ENCODE peak calls at places on chromosome X, in nine cellular contexts. One of them, this sample, is unnamed.

GRCh38 chrX:69033936-69034335 is 131.3 kb downstream of the PJA1 start:
- DNase-seq in PC-3: no peak
- DNase-seq in Peyer's patch: no peak
- DNase-seq in stomach: no peak
- DNase-seq in lower leg skin: no peak
- DNase-seq in endothelial cell: no peak
- DNase-seq in SK-N-SH: no peak
- DNase-seq in AG10803: no peak
- DNase-seq in suprapubic skin: no peak
- DNase-seq in this sample: no peak

GRCh38 chrX:136540226-136540625 is 8.2 kb downstream of the VGLL1 start:
- DNase-seq in PC-3: no peak
- DNase-seq in Peyer's patch: no peak
- DNase-seq in stomach: no peak
- DNase-seq in lower leg skin: no peak
- DNase-seq in endothelial cell: no peak
- DNase-seq in SK-N-SH: no peak
- DNase-seq in AG10803: no peak
- DNase-seq in suprapubic skin: no peak
- DNase-seq in this sample: no peak

GRCh38 chrX:43002526-43003203 is 224.7 kb upstream of the PPP1R2C start:
- DNase-seq in PC-3: no peak
- DNase-seq in Peyer's patch: no peak
- DNase-seq in stomach: no peak
- DNase-seq in lower leg skin: no peak
- DNase-seq in endothelial cell: no peak
- DNase-seq in SK-N-SH: no peak
- DNase-seq in AG10803: no peak
- DNase-seq in suprapubic skin: no peak
- DNase-seq in this sample: no peak

GRCh38 chrX:145213504-145213903 is 33.8 kb upstream of the SPANXN1 start:
- DNase-seq in PC-3: peak
- DNase-seq in Peyer's patch: no peak
- DNase-seq in stomach: no peak
- DNase-seq in lower leg skin: no peak
- DNase-seq in endothelial cell: no peak
- DNase-seq in SK-N-SH: peak
- DNase-seq in AG10803: no peak
- DNase-seq in suprapubic skin: no peak
- DNase-seq in this sample: no peak

GRCh38 chrX:54415534-54416350 is 24.5 kb upstream of the TSR2 start:
- DNase-seq in PC-3: no peak
- DNase-seq in Peyer's patch: no peak
- DNase-seq in stomach: no peak
- DNase-seq in lower leg skin: no peak
- DNase-seq in endothelial cell: peak
- DNase-seq in SK-N-SH: no peak
- DNase-seq in AG10803: no peak
- DNase-seq in suprapubic skin: no peak
- DNase-seq in this sample: no peak

GRCh38 chrX:53263597-53264094 is 17.7 kb downstream of the IQSEC2 start:
- DNase-seq in PC-3: peak
- DNase-seq in Peyer's patch: no peak
- DNase-seq in stomach: no peak
- DNase-seq in lower leg skin: no peak
- DNase-seq in endothelial cell: no peak
- DNase-seq in SK-N-SH: no peak
- DNase-seq in AG10803: peak
- DNase-seq in suprapubic skin: no peak
- DNase-seq in this sample: no peak

GRCh38 chrX:125096469-125096868 is 223.2 kb upstream of the TEX13C start:
- DNase-seq in PC-3: no peak
- DNase-seq in Peyer's patch: no peak
- DNase-seq in stomach: no peak
- DNase-seq in lower leg skin: no peak
- DNase-seq in endothelial cell: no peak
- DNase-seq in SK-N-SH: no peak
- DNase-seq in AG10803: no peak
- DNase-seq in suprapubic skin: no peak
- DNase-seq in this sample: no peak

GRCh38 chrX:110665636-110666035 is 130.0 kb downstream of the CHRDL1 start:
- DNase-seq in PC-3: peak
- DNase-seq in Peyer's patch: no peak
- DNase-seq in stomach: peak
- DNase-seq in lower leg skin: no peak
- DNase-seq in endothelial cell: peak
- DNase-seq in SK-N-SH: peak
- DNase-seq in AG10803: peak
- DNase-seq in suprapubic skin: no peak
- DNase-seq in this sample: no peak

GRCh38 chrX:31590581-31591113 is 518.8 kb upstream of the FTHL17 start:
- DNase-seq in PC-3: peak
- DNase-seq in Peyer's patch: no peak
- DNase-seq in stomach: no peak
- DNase-seq in lower leg skin: no peak
- DNase-seq in endothelial cell: no peak
- DNase-seq in SK-N-SH: no peak
- DNase-seq in AG10803: peak
- DNase-seq in suprapubic skin: no peak
- DNase-seq in this sample: no peak

GRCh38 chrX:72079607-72080006 is 52.1 kb downstream of the RTL5 start:
- DNase-seq in PC-3: no peak
- DNase-seq in Peyer's patch: no peak
- DNase-seq in stomach: no peak
- DNase-seq in lower leg skin: no peak
- DNase-seq in endothelial cell: peak
- DNase-seq in SK-N-SH: no peak
- DNase-seq in AG10803: no peak
- DNase-seq in suprapubic skin: no peak
- DNase-seq in this sample: no peak

GRCh38 chrX:115388879-115389278 is 99.4 kb downstream of the LUZP4 start:
- DNase-seq in PC-3: no peak
- DNase-seq in Peyer's patch: no peak
- DNase-seq in stomach: no peak
- DNase-seq in lower leg skin: no peak
- DNase-seq in endothelial cell: no peak
- DNase-seq in SK-N-SH: no peak
- DNase-seq in AG10803: no peak
- DNase-seq in suprapubic skin: no peak
- DNase-seq in this sample: no peak

GRCh38 chrX:97372006-97372766 is 488.5 kb downstream of the RPA4 start:
- DNase-seq in PC-3: no peak
- DNase-seq in Peyer's patch: no peak
- DNase-seq in stomach: no peak
- DNase-seq in lower leg skin: no peak
- DNase-seq in endothelial cell: no peak
- DNase-seq in SK-N-SH: no peak
- DNase-seq in AG10803: no peak
- DNase-seq in suprapubic skin: no peak
- DNase-seq in this sample: no peak

GRCh38 chrX:47218920-47219815 is 687 bp downstream of the CDK16 start:
- DNase-seq in PC-3: no peak
- DNase-seq in Peyer's patch: peak
- DNase-seq in stomach: no peak
- DNase-seq in lower leg skin: peak
- DNase-seq in endothelial cell: peak
- DNase-seq in SK-N-SH: peak
- DNase-seq in AG10803: no peak
- DNase-seq in suprapubic skin: no peak
- DNase-seq in this sample: no peak

GRCh38 chrX:77595848-77596247 is 148.7 kb downstream of the FGF16 start:
- DNase-seq in PC-3: no peak
- DNase-seq in Peyer's patch: no peak
- DNase-seq in stomach: no peak
- DNase-seq in lower leg skin: no peak
- DNase-seq in endothelial cell: no peak
- DNase-seq in SK-N-SH: no peak
- DNase-seq in AG10803: peak
- DNase-seq in suprapubic skin: no peak
- DNase-seq in this sample: no peak

GRCh38 chrX:276588-277171 is 4.5 kb upstream of the PLCXD1 start:
- DNase-seq in PC-3: peak
- DNase-seq in Peyer's patch: peak
- DNase-seq in stomach: peak
- DNase-seq in lower leg skin: peak
- DNase-seq in endothelial cell: peak
- DNase-seq in SK-N-SH: peak
- DNase-seq in AG10803: peak
- DNase-seq in suprapubic skin: peak
- DNase-seq in this sample: no peak

GRCh38 chrX:76434103-76434741 is 6.7 kb downstream of the MAGEE1 start:
- DNase-seq in PC-3: no peak
- DNase-seq in Peyer's patch: no peak
- DNase-seq in stomach: no peak
- DNase-seq in lower leg skin: no peak
- DNase-seq in endothelial cell: no peak
- DNase-seq in SK-N-SH: no peak
- DNase-seq in AG10803: no peak
- DNase-seq in suprapubic skin: no peak
- DNase-seq in this sample: no peak

GRCh38 chrX:1105671-1106419 is 106.6 kb downstream of the CRLF2 start:
- DNase-seq in PC-3: no peak
- DNase-seq in Peyer's patch: no peak
- DNase-seq in stomach: no peak
- DNase-seq in lower leg skin: peak
- DNase-seq in endothelial cell: no peak
- DNase-seq in SK-N-SH: no peak
- DNase-seq in AG10803: no peak
- DNase-seq in suprapubic skin: no peak
- DNase-seq in this sample: no peak

GRCh38 chrX:36947214-36947613 is 61.0 kb upstream of the FAM47C start:
- DNase-seq in PC-3: no peak
- DNase-seq in Peyer's patch: no peak
- DNase-seq in stomach: no peak
- DNase-seq in lower leg skin: no peak
- DNase-seq in endothelial cell: no peak
- DNase-seq in SK-N-SH: no peak
- DNase-seq in AG10803: no peak
- DNase-seq in suprapubic skin: no peak
- DNase-seq in this sample: no peak

DNA sequence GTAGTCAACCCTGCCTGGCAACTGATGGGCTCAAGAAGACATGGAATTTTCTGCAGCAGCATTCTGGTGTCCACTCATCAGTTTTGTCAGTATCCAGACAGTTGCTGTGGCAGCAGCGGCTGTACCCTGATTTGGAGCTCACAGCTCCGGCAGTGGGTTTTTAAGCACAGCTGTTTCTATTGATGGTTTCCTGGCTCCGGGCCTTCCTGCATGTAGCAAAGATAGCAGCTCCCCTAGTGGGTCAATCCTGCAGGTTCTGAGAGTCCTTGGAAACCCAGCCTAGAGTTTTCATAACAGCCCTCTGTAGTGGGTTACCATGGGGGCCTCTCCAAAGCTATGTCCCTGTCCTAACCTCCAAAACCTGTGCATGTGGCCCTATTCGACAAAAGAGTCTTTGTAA is 84.0 kb upstream of the ATP6AP2 start:
- DNase-seq in PC-3: no peak
- DNase-seq in Peyer's patch: no peak
- DNase-seq in stomach: no peak
- DNase-seq in lower leg skin: no peak
- DNase-seq in endothelial cell: peak
- DNase-seq in SK-N-SH: peak
- DNase-seq in AG10803: peak
- DNase-seq in suprapubic skin: no peak
- DNase-seq in this sample: no peak
- TF ChIP-seq CTCF in PC-3: peak
- TF ChIP-seq CTCF in Peyer's patch: no peak
- TF ChIP-seq CTCF in stomach: no peak
- TF ChIP-seq CTCF in lower leg skin: no peak
- TF ChIP-seq CTCF in endothelial cell: no peak
- TF ChIP-seq CTCF in SK-N-SH: peak
- TF ChIP-seq CTCF in AG10803: peak
- TF ChIP-seq CTCF in suprapubic skin: no peak
- TF ChIP-seq CTCF in this sample: no peak

GRCh38 chrX:39242187-39242586 is 440.9 kb downstream of the MID1IP1 start:
- DNase-seq in PC-3: peak
- DNase-seq in Peyer's patch: no peak
- DNase-seq in stomach: peak
- DNase-seq in lower leg skin: no peak
- DNase-seq in endothelial cell: peak
- DNase-seq in SK-N-SH: peak
- DNase-seq in AG10803: no peak
- DNase-seq in suprapubic skin: no peak
- DNase-seq in this sample: no peak
- TF ChIP-seq CTCF in PC-3: peak
- TF ChIP-seq CTCF in Peyer's patch: no peak
- TF ChIP-seq CTCF in stomach: no peak
- TF ChIP-seq CTCF in lower leg skin: no peak
- TF ChIP-seq CTCF in endothelial cell: peak
- TF ChIP-seq CTCF in SK-N-SH: peak
- TF ChIP-seq CTCF in AG10803: peak
- TF ChIP-seq CTCF in suprapubic skin: peak
- TF ChIP-seq CTCF in this sample: no peak

DNA sequence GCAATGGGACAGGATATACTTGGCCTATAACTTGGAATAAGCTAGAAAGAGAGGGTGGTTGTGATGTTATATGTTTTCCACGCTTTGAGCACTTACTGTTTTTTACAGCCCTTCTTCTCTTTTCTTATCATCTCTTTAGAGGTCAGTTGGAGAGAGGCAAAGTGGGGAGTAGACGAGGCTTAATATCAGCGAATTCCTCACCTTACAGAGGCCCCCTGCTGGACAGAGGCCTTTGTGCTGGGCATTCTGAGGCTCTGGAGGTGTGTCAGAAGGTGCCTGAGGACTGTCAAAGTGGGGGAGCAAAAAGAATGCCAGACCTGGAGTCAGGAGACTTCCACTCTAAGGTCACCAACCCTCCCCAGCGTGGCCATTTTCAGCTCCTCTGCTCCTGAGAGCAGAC is 42.5 kb downstream of the MAMLD1 start:
- DNase-seq in PC-3: peak
- DNase-seq in Peyer's patch: no peak
- DNase-seq in stomach: no peak
- DNase-seq in lower leg skin: no peak
- DNase-seq in endothelial cell: peak
- DNase-seq in SK-N-SH: no peak
- DNase-seq in AG10803: no peak
- DNase-seq in suprapubic skin: no peak
- DNase-seq in this sample: no peak
- TF ChIP-seq CTCF in PC-3: peak
- TF ChIP-seq CTCF in Peyer's patch: no peak
- TF ChIP-seq CTCF in stomach: peak
- TF ChIP-seq CTCF in lower leg skin: no peak
- TF ChIP-seq CTCF in endothelial cell: no peak
- TF ChIP-seq CTCF in SK-N-SH: peak
- TF ChIP-seq CTCF in AG10803: no peak
- TF ChIP-seq CTCF in suprapubic skin: no peak
- TF ChIP-seq CTCF in this sample: no peak

DNA sequence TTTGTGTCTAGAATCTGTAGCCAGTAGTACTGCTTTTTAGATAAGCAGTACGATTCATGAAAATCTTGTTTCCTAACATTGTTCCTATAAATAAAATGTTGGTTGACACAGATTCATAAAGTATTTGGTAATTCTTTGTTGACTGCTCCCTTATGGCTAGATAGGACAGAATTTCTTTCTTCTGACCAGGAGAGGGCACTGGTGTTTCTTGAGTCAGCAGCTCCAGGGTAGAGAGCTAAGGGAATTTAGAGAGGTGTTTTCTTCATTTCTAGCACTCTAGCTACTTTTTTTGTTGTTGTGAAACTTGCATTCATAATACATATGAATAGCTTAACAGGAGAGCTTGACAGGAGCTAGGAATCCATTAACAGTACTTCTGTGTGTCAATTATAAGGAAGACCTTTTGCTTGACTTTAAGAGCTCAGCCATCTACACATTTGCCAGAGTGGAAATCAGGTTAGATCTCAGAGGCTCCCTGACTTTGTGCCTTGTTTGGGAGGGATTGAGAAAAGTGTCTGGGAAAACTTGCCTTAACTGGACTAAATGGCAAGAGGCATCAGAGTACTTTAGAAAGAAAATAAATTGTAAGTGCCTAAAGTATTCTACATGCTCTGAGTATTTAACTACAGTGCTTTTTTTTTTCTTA is 756.1 kb downstream of the SH3BGRL start:
- DNase-seq in PC-3: peak
- DNase-seq in Peyer's patch: no peak
- DNase-seq in stomach: no peak
- DNase-seq in lower leg skin: no peak
- DNase-seq in endothelial cell: no peak
- DNase-seq in SK-N-SH: peak
- DNase-seq in AG10803: no peak
- DNase-seq in suprapubic skin: no peak
- DNase-seq in this sample: no peak
- TF ChIP-seq CTCF in PC-3: peak
- TF ChIP-seq CTCF in Peyer's patch: no peak
- TF ChIP-seq CTCF in stomach: peak
- TF ChIP-seq CTCF in lower leg skin: no peak
- TF ChIP-seq CTCF in endothelial cell: no peak
- TF ChIP-seq CTCF in SK-N-SH: peak
- TF ChIP-seq CTCF in AG10803: no peak
- TF ChIP-seq CTCF in suprapubic skin: no peak
- TF ChIP-seq CTCF in this sample: no peak

This sample was measured in omental fat pad.